ENCODE peak calls at places on chromosomes 7 and 10, in five cellular contexts. W, A, X, E and Z are unnamed samples.

GRCh38 chr7:143285454-143285756 is 647 bp downstream of the TMEM139 start:
- DNase-seq in W (peak), A (no peak), X (no peak), E (no peak), Z (no peak)

GRCh38 chr7:157467496-157468212 is 130.8 kb downstream of the DNAJB6 start:
- DNase-seq in W (no peak), A (no peak), X (no peak), E (no peak), Z (no peak)

GRCh38 chr10:4450981-4451501 is 375.0 kb upstream of the AKR1E2 start:
- DNase-seq in W (no peak), A (no peak), X (no peak), E (peak), Z (peak)

GRCh38 chr10:120221873-120222485 is 235.0 kb upstream of the PLPP4 start:
- DNase-seq in W (no peak), A (peak), X (no peak), E (peak), Z (no peak)

GRCh38 chr7:137828456-137828855 is 18.3 kb downstream of the DGKI start:
- DNase-seq in W (no peak), A (no peak), X (no peak), E (no peak), Z (no peak)

GRCh38 chr7:126574276-126574675 is 678.5 kb downstream of the GRM8 start:
- DNase-seq in W (no peak), A (no peak), X (no peak), E (no peak), Z (no peak)

GRCh38 chr7:91311844-91312243 is 47.6 kb downstream of the FZD1 start:
- DNase-seq in W (no peak), A (no peak), X (no peak), E (no peak), Z (no peak)

GRCh38 chr7:48255046-48255445 is 83.8 kb downstream of the ABCA13 start:
- DNase-seq in W (no peak), A (no peak), X (no peak), E (no peak), Z (no peak)

GRCh38 chr10:95841711-95842498 is 65.9 kb upstream of the CC2D2B start:
- DNase-seq in W (no peak), A (peak), X (peak), E (peak), Z (peak)

GRCh38 chr10:87829986-87830732 is 12.1 kb upstream of the ATAD1 start:
- DNase-seq in W (no peak), A (no peak), X (no peak), E (no peak), Z (no peak)

GRCh38 chr10:78433063-78433717 is 399.5 kb downstream of the RPS24 start:
- DNase-seq in W (no peak), A (no peak), X (no peak), E (no peak), Z (no peak)

GRCh38 chr7:98701372-98701771 is 84.3 kb downstream of the NPTX2 start:
- DNase-seq in W (no peak), A (no peak), X (no peak), E (no peak), Z (no peak)

GRCh38 chr7:5557920-5558401 is 134.3 kb upstream of the TNRC18 start:
- DNase-seq in W (peak), A (peak), X (no peak), E (no peak), Z (peak)

GRCh38 chr7:18354686-18355085 is 140.9 kb upstream of the HDAC9 start:
- DNase-seq in W (no peak), A (no peak), X (no peak), E (no peak), Z (no peak)

GRCh38 chr7:151277631-151278030 is 29.1 kb upstream of the SMARCD3 start:
- DNase-seq in W (no peak), A (no peak), X (no peak), E (no peak), Z (no peak)

GRCh38 chr7:25031007-25031406 is 51.0 kb upstream of the OSBPL3 start:
- DNase-seq in W (no peak), A (no peak), X (no peak), E (no peak), Z (no peak)

GRCh38 chr10:88415533-88416130 is 167.5 kb downstream of the RNLS start:
- DNase-seq in W (no peak), A (no peak), X (no peak), E (no peak), Z (no peak)

GRCh38 chr10:76336213-76336963 is 905.0 kb downstream of the LRMDA start:
- DNase-seq in W (no peak), A (no peak), X (no peak), E (no peak), Z (no peak)

GRCh38 chr10:74238031-74238431 is 87.0 kb downstream of the ADK start:
- DNase-seq in W (peak), A (peak), X (no peak), E (no peak), Z (no peak)

GRCh38 chr10:133044502-133044901 is 43.2 kb upstream of the ADGRA1 start:
- DNase-seq in W (no peak), A (no peak), X (no peak), E (no peak), Z (no peak)

GRCh38 chr10:3172081-3172445 is 519 bp downstream of the PITRM1 start:
- DNase-seq in W (no peak), A (no peak), X (no peak), E (no peak), Z (no peak)